ENCODE peak calls at places on chromosomes 13 and 19, in seven cellular contexts. Y is dorsolateral prefrontal cortex; G is testis; X is skeletal muscle cell; Q is fibroblast of lung; R is astrocyte of the spinal cord; M is naive thymus-derived CD4-positive, alpha-beta T cell. E is an unnamed sample.

GRCh38 chr19:22026687-22027086 is 15.9 kb upstream of the ZNF208 start:
- DNase-seq in X (no peak), Y (no peak), M (no peak), R (no peak), Q (no peak), G (no peak), E (no peak)

GRCh38 chr13:40498461-40498860 is 168.0 kb downstream of the FOXO1 start:
- DNase-seq in R (no peak), M (no peak), Y (no peak), X (no peak), G (no peak), Q (no peak), E (no peak)

GRCh38 chr13:48492123-48493075 is 40.5 kb downstream of the RCBTB2 start:
- DNase-seq in M (peak), R (no peak), G (peak), X (no peak), Q (peak), Y (peak), E (no peak)

GRCh38 chr13:111247552-111247951 is 72.9 kb upstream of the TEX29 start:
- DNase-seq in R (no peak), M (no peak), Q (peak), G (no peak), Y (no peak), X (no peak), E (no peak)

GRCh38 chr19:16351133-16351809 is 26.6 kb downstream of the KLF2 start:
- DNase-seq in R (no peak), Q (no peak), X (no peak), Y (no peak), M (no peak), G (no peak), E (no peak)

GRCh38 chr13:38535271-38535670 is 151.6 kb upstream of the FREM2 start:
- DNase-seq in Y (no peak), X (no peak), R (no peak), Q (no peak), G (no peak), M (no peak), E (no peak)

GRCh38 chr19:44841255-44841654 is 4.8 kb upstream of the NECTIN2 start:
- DNase-seq in Q (no peak), R (no peak), G (no peak), X (no peak), M (no peak), Y (no peak), E (no peak)

GRCh38 chr19:51460164-51460992 is 2.1 kb upstream of the SIGLEC8 start:
- DNase-seq in Y (no peak), G (peak), X (no peak), M (no peak), Q (no peak), R (no peak), E (no peak)

GRCh38 chr19:39317476-39317875 is 3.2 kb downstream of the LRFN1 start:
- DNase-seq in Y (no peak), M (no peak), R (no peak), Q (no peak), G (no peak), X (no peak), E (no peak)

GRCh38 chr19:39318071-39318470 is 2.6 kb downstream of the LRFN1 start:
- DNase-seq in Q (no peak), M (no peak), R (no peak), G (no peak), Y (no peak), X (no peak), E (no peak)

GRCh38 chr19:39318690-39319089 is 2.0 kb downstream of the LRFN1 start:
- DNase-seq in G (no peak), Q (no peak), M (no peak), X (no peak), Y (no peak), R (no peak), E (no peak)

GRCh38 chr19:39319892-39320168 is 833 bp downstream of the LRFN1 start:
- DNase-seq in Y (no peak), G (no peak), X (no peak), M (no peak), Q (no peak), R (no peak), E (no peak)

DNA sequence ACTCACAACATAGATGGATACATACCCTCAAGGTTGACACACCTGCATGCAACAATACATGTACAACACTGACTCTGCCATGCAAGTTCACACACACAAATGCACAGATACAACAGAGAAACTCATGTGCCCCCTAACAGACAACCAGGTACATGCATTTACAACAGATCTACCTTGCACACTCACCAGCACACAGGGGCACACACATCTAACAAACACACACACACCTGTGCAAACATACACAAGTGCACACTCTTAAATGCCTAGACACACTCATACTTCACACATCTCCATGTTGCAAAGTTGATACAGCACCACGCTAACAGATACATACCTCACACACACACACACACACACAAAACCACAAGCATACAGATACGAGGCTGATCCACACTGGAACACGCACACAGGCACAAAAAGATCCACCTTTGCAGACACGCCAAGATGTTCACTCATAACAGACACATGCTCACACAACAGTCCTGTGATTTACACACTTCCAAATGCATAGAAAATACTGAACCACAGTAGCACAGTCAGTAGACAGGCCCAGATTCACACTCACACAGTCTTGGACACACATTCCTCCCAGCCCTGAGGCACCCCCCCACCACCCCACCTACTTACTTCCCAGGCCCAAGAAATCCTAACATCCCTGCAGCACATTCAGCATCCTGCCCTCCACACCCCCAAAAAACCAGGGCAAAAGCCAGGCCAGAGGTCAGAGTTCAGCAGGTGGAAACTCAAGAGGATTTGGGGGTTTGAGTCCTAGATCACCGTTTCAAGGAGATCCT is 1.4 kb downstream of the LRFN1 start:
- DNase-seq in Q (no peak), Y (no peak), G (no peak), R (no peak), X (no peak), M (no peak), E (no peak)
- H3K4me3 ChIP-seq in Q (no peak), Y (peak), G (no peak), R (peak), X (peak), M (peak), E (no peak)

DNA sequence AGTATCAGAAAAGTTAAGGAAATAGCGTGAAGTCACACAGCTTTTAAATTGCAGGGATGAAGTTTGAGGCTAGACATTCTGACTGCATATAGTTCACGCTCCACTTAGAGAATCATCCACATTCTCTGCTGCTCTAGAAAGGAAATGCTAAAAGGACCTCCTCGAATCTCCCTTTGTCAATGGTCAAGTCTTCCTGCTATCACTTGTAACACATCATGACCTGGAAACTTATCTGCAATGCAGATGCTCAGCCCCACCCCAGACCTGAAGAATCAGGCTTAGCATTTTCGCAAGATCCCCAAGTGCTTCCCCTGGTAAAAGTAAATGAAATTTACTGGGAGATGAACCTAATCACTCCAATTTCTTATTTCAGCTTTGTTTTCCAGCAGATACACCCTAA is 372.1 kb downstream of the LIG4 start:
- DNase-seq in Y (no peak), X (no peak), Q (no peak), G (no peak), R (no peak), M (no peak), E (no peak)
- H3K4me3 ChIP-seq in Y (no peak), X (no peak), Q (no peak), G (no peak), R (no peak), M (no peak), E (no peak)

DNA sequence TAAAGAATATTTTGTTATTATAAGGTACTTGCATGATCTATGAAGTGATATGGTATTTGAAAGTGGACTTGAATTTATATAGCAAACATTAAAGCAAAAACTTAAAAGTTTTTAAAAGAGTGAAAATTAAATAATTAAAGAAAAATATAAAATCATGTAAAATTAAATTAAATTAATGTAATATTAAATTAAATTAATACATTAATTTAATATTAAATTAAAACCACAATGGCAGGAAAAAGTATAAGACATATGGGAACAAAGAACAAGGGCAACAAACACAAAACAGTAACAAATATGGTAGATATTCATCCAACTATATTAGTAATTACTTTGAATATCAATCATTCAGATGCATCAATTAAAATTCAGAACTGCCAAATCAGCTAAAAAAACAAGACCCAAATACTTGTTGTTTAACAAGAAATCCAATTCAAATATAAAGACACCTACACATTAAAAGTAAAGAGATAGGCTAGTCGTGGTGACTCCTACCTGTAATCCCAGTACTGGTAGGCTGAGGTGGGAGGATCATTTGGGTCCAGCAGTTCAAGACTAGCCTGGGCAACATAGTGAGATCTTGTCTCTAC is 992.2 kb upstream of the MIR17HG start:
- DNase-seq in G (no peak), M (no peak), Y (no peak), X (no peak), Q (no peak), R (no peak), E (no peak)
- H3K4me3 ChIP-seq in G (no peak), M (no peak), Y (no peak), X (no peak), Q (no peak), R (no peak), E (no peak)

GRCh38 chr13:113110048-113110851 is 4.7 kb downstream of the F7 start:
- DNase-seq in X (no peak), Y (no peak), M (no peak), G (no peak), Q (no peak), R (no peak), E (no peak)

GRCh38 chr13:113113846-113114271 is 8.3 kb downstream of the F7 start:
- DNase-seq in G (no peak), X (no peak), M (no peak), Q (no peak), R (no peak), Y (no peak), E (no peak)

GRCh38 chr13:113109151-113110047 is 3.8 kb downstream of the F7 start:
- DNase-seq in G (no peak), Q (no peak), R (no peak), Y (no peak), X (no peak), M (no peak), E (no peak)

GRCh38 chr13:113112893-113113845 is 7.6 kb downstream of the F7 start:
- DNase-seq in M (no peak), G (no peak), Q (no peak), Y (no peak), R (no peak), X (no peak), E (no peak)

DNA sequence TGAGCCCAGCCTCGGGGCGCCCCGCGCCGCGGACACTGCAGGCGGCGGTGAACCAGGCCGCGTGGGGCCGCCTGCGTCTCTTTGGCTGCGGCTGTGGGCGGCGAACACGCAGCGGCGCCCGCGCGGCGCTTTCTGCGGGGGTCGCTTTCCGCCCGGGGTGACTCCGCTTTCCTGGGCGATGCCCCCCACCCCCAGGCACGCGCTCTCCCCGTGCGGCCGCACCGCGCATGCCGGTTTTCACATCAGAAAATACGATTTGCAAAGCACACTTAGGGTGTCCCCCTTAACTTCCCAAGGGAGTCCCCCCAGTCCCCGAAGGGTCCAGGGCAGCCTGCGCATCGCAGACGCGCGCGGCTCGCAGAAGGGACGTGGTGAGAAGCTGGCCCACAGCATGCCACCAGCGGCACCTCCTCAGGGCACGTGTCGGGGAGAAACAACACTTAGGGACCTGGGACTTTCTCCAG is 5.3 kb downstream of the F7 start:
- DNase-seq in Y (no peak), Q (no peak), G (no peak), X (no peak), M (no peak), R (no peak), E (no peak)
- H3K4me3 ChIP-seq in Y (peak), Q (no peak), G (peak), X (peak), M (peak), R (no peak), E (peak)

GRCh38 chr19:5108123-5108613 is 139.3 kb downstream of the KDM4B start:
- DNase-seq in X (no peak), Y (no peak), R (no peak), Q (no peak), M (no peak), G (no peak), E (no peak)

GRCh38 chr19:5110546-5110945 is 141.6 kb downstream of the KDM4B start:
- DNase-seq in X (no peak), Y (no peak), M (no peak), G (no peak), Q (no peak), R (no peak), E (no peak)

GRCh38 chr19:5107432-5108122 is 138.7 kb downstream of the KDM4B start:
- DNase-seq in Q (no peak), R (peak), X (no peak), M (no peak), Y (no peak), G (no peak), E (no peak)

GRCh38 chr19:5109560-5109959 is 140.6 kb downstream of the KDM4B start:
- DNase-seq in G (no peak), X (no peak), M (no peak), Q (no peak), Y (no peak), R (no peak), E (no peak)

DNA sequence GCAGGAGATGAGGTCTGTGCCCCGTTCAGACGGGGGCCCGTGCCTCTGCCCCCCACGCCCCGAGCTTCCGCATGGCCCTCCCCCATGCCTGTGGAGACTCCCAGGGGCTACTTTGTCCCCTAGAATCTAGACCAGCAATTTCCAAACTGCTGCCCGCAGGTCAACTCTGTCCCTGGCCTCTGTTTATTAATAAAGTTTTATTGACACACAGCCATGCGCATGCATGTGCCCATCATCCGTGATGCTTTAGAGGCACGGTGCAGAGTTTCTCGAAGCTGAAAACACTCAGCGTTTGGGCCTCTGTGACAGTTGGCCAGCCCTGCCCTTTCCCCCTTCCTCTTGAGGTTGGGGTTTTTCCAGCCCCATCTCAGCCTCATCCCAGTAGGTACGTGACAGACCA is 140.0 kb downstream of the KDM4B start:
- DNase-seq in R (no peak), Y (no peak), G (no peak), Q (no peak), X (no peak), M (no peak), E (no peak)
- H3K4me3 ChIP-seq in R (no peak), Y (no peak), G (no peak), Q (no peak), X (no peak), M (no peak), E (no peak)